ENCODE peak calls at places on chromosomes 16 and 17, in ten cellular contexts. One of them, this sample, is unnamed.

GRCh38 chr17:80872999-80873951 is 118.4 kb upstream of the CHMP6 start:
- DNase-seq in ovary: no peak
- DNase-seq in activated CD8-positive, alpha-beta memory T cell treated with anti-CD3 and anti-CD28 coated beads for 48 hours: no peak
- DNase-seq in KG1: no peak
- DNase-seq in dermis microvascular lymphatic vessel endothelial cell: no peak
- DNase-seq in globus pallidus: peak
- DNase-seq in dorsolateral prefrontal cortex: peak
- DNase-seq in C1 segment of cervical spinal cord: no peak
- DNase-seq in posterior cingulate gyrus: no peak
- DNase-seq in activated CD8-positive, alpha-beta T cell treated with anti-CD3 and anti-CD28 coated beads, Interleukin-2, amount 10 ng/mL, durations not matched to agents 7 days and 5 days: no peak
- DNase-seq in this sample: peak

GRCh38 chr17:29740017-29740416 is 117.3 kb upstream of the CORO6 start:
- DNase-seq in ovary: no peak
- DNase-seq in activated CD8-positive, alpha-beta memory T cell treated with anti-CD3 and anti-CD28 coated beads for 48 hours: no peak
- DNase-seq in KG1: no peak
- DNase-seq in dermis microvascular lymphatic vessel endothelial cell: no peak
- DNase-seq in globus pallidus: no peak
- DNase-seq in dorsolateral prefrontal cortex: no peak
- DNase-seq in C1 segment of cervical spinal cord: no peak
- DNase-seq in posterior cingulate gyrus: no peak
- DNase-seq in activated CD8-positive, alpha-beta T cell treated with anti-CD3 and anti-CD28 coated beads, Interleukin-2, amount 10 ng/mL, durations not matched to agents 7 days and 5 days: no peak
- DNase-seq in this sample: no peak

GRCh38 chr17:43917348-43918025 is 10.2 kb upstream of the MPP2 start:
- DNase-seq in ovary: no peak
- DNase-seq in activated CD8-positive, alpha-beta memory T cell treated with anti-CD3 and anti-CD28 coated beads for 48 hours: no peak
- DNase-seq in KG1: no peak
- DNase-seq in dermis microvascular lymphatic vessel endothelial cell: no peak
- DNase-seq in globus pallidus: peak
- DNase-seq in dorsolateral prefrontal cortex: peak
- DNase-seq in C1 segment of cervical spinal cord: no peak
- DNase-seq in posterior cingulate gyrus: peak
- DNase-seq in activated CD8-positive, alpha-beta T cell treated with anti-CD3 and anti-CD28 coated beads, Interleukin-2, amount 10 ng/mL, durations not matched to agents 7 days and 5 days: peak
- DNase-seq in this sample: no peak

GRCh38 chr17:63431618-63431938 is 14.5 kb downstream of the CYB561 start:
- DNase-seq in ovary: no peak
- DNase-seq in activated CD8-positive, alpha-beta memory T cell treated with anti-CD3 and anti-CD28 coated beads for 48 hours: no peak
- DNase-seq in KG1: no peak
- DNase-seq in dermis microvascular lymphatic vessel endothelial cell: no peak
- DNase-seq in globus pallidus: no peak
- DNase-seq in dorsolateral prefrontal cortex: no peak
- DNase-seq in C1 segment of cervical spinal cord: no peak
- DNase-seq in posterior cingulate gyrus: no peak
- DNase-seq in activated CD8-positive, alpha-beta T cell treated with anti-CD3 and anti-CD28 coated beads, Interleukin-2, amount 10 ng/mL, durations not matched to agents 7 days and 5 days: no peak
- DNase-seq in this sample: no peak

GRCh38 chr16:27706803-27707685 is 157.1 kb downstream of the KATNIP start:
- DNase-seq in ovary: no peak
- DNase-seq in activated CD8-positive, alpha-beta memory T cell treated with anti-CD3 and anti-CD28 coated beads for 48 hours: no peak
- DNase-seq in KG1: no peak
- DNase-seq in dermis microvascular lymphatic vessel endothelial cell: no peak
- DNase-seq in globus pallidus: no peak
- DNase-seq in dorsolateral prefrontal cortex: no peak
- DNase-seq in C1 segment of cervical spinal cord: no peak
- DNase-seq in posterior cingulate gyrus: no peak
- DNase-seq in activated CD8-positive, alpha-beta T cell treated with anti-CD3 and anti-CD28 coated beads, Interleukin-2, amount 10 ng/mL, durations not matched to agents 7 days and 5 days: no peak
- DNase-seq in this sample: no peak

GRCh38 chr17:35973333-35974260 is 7.7 kb downstream of the CCL16 start:
- DNase-seq in ovary: no peak
- DNase-seq in activated CD8-positive, alpha-beta memory T cell treated with anti-CD3 and anti-CD28 coated beads for 48 hours: no peak
- DNase-seq in KG1: no peak
- DNase-seq in dermis microvascular lymphatic vessel endothelial cell: no peak
- DNase-seq in globus pallidus: peak
- DNase-seq in dorsolateral prefrontal cortex: no peak
- DNase-seq in C1 segment of cervical spinal cord: no peak
- DNase-seq in posterior cingulate gyrus: no peak
- DNase-seq in activated CD8-positive, alpha-beta T cell treated with anti-CD3 and anti-CD28 coated beads, Interleukin-2, amount 10 ng/mL, durations not matched to agents 7 days and 5 days: no peak
- DNase-seq in this sample: peak

GRCh38 chr17:44602970-44603369 is 45.7 kb downstream of the FZD2 start:
- DNase-seq in ovary: no peak
- DNase-seq in activated CD8-positive, alpha-beta memory T cell treated with anti-CD3 and anti-CD28 coated beads for 48 hours: no peak
- DNase-seq in KG1: no peak
- DNase-seq in dermis microvascular lymphatic vessel endothelial cell: no peak
- DNase-seq in globus pallidus: no peak
- DNase-seq in dorsolateral prefrontal cortex: no peak
- DNase-seq in C1 segment of cervical spinal cord: no peak
- DNase-seq in posterior cingulate gyrus: no peak
- DNase-seq in activated CD8-positive, alpha-beta T cell treated with anti-CD3 and anti-CD28 coated beads, Interleukin-2, amount 10 ng/mL, durations not matched to agents 7 days and 5 days: no peak
- DNase-seq in this sample: no peak

GRCh38 chr16:2769675-2770056 is 7.4 kb downstream of the ELOB start:
- DNase-seq in ovary: no peak
- DNase-seq in activated CD8-positive, alpha-beta memory T cell treated with anti-CD3 and anti-CD28 coated beads for 48 hours: no peak
- DNase-seq in KG1: no peak
- DNase-seq in dermis microvascular lymphatic vessel endothelial cell: no peak
- DNase-seq in globus pallidus: no peak
- DNase-seq in dorsolateral prefrontal cortex: no peak
- DNase-seq in C1 segment of cervical spinal cord: no peak
- DNase-seq in posterior cingulate gyrus: no peak
- DNase-seq in activated CD8-positive, alpha-beta T cell treated with anti-CD3 and anti-CD28 coated beads, Interleukin-2, amount 10 ng/mL, durations not matched to agents 7 days and 5 days: no peak
- DNase-seq in this sample: no peak

GRCh38 chr16:10871157-10871991 is 5.6 kb upstream of the CIITA start:
- DNase-seq in ovary: no peak
- DNase-seq in activated CD8-positive, alpha-beta memory T cell treated with anti-CD3 and anti-CD28 coated beads for 48 hours: peak
- DNase-seq in KG1: peak
- DNase-seq in dermis microvascular lymphatic vessel endothelial cell: no peak
- DNase-seq in globus pallidus: no peak
- DNase-seq in dorsolateral prefrontal cortex: no peak
- DNase-seq in C1 segment of cervical spinal cord: no peak
- DNase-seq in posterior cingulate gyrus: no peak
- DNase-seq in activated CD8-positive, alpha-beta T cell treated with anti-CD3 and anti-CD28 coated beads, Interleukin-2, amount 10 ng/mL, durations not matched to agents 7 days and 5 days: peak
- DNase-seq in this sample: peak

GRCh38 chr17:50596191-50597037 is 35.9 kb downstream of the CACNA1G start:
- DNase-seq in ovary: no peak
- DNase-seq in activated CD8-positive, alpha-beta memory T cell treated with anti-CD3 and anti-CD28 coated beads for 48 hours: no peak
- DNase-seq in KG1: no peak
- DNase-seq in dermis microvascular lymphatic vessel endothelial cell: no peak
- DNase-seq in globus pallidus: no peak
- DNase-seq in dorsolateral prefrontal cortex: no peak
- DNase-seq in C1 segment of cervical spinal cord: no peak
- DNase-seq in posterior cingulate gyrus: no peak
- DNase-seq in activated CD8-positive, alpha-beta T cell treated with anti-CD3 and anti-CD28 coated beads, Interleukin-2, amount 10 ng/mL, durations not matched to agents 7 days and 5 days: no peak
- DNase-seq in this sample: no peak

GRCh38 chr17:71942626-71943025 is 178.2 kb upstream of the SOX9 start:
- DNase-seq in ovary: no peak
- DNase-seq in activated CD8-positive, alpha-beta memory T cell treated with anti-CD3 and anti-CD28 coated beads for 48 hours: no peak
- DNase-seq in KG1: no peak
- DNase-seq in dermis microvascular lymphatic vessel endothelial cell: no peak
- DNase-seq in globus pallidus: peak
- DNase-seq in dorsolateral prefrontal cortex: no peak
- DNase-seq in C1 segment of cervical spinal cord: peak
- DNase-seq in posterior cingulate gyrus: no peak
- DNase-seq in activated CD8-positive, alpha-beta T cell treated with anti-CD3 and anti-CD28 coated beads, Interleukin-2, amount 10 ng/mL, durations not matched to agents 7 days and 5 days: no peak
- DNase-seq in this sample: no peak

GRCh38 chr17:42577140-42577531 is 393 bp downstream of the PSMC3IP start:
- DNase-seq in ovary: no peak
- DNase-seq in activated CD8-positive, alpha-beta memory T cell treated with anti-CD3 and anti-CD28 coated beads for 48 hours: no peak
- DNase-seq in KG1: no peak
- DNase-seq in dermis microvascular lymphatic vessel endothelial cell: no peak
- DNase-seq in globus pallidus: no peak
- DNase-seq in dorsolateral prefrontal cortex: no peak
- DNase-seq in C1 segment of cervical spinal cord: no peak
- DNase-seq in posterior cingulate gyrus: no peak
- DNase-seq in activated CD8-positive, alpha-beta T cell treated with anti-CD3 and anti-CD28 coated beads, Interleukin-2, amount 10 ng/mL, durations not matched to agents 7 days and 5 days: no peak
- DNase-seq in this sample: peak

GRCh38 chr17:46763416-46763815 is 55.1 kb downstream of the WNT3 start:
- DNase-seq in ovary: no peak
- DNase-seq in activated CD8-positive, alpha-beta memory T cell treated with anti-CD3 and anti-CD28 coated beads for 48 hours: no peak
- DNase-seq in KG1: no peak
- DNase-seq in dermis microvascular lymphatic vessel endothelial cell: no peak
- DNase-seq in globus pallidus: no peak
- DNase-seq in dorsolateral prefrontal cortex: no peak
- DNase-seq in C1 segment of cervical spinal cord: no peak
- DNase-seq in posterior cingulate gyrus: no peak
- DNase-seq in activated CD8-positive, alpha-beta T cell treated with anti-CD3 and anti-CD28 coated beads, Interleukin-2, amount 10 ng/mL, durations not matched to agents 7 days and 5 days: no peak
- DNase-seq in this sample: peak

GRCh38 chr16:77788196-77789084 is at the start of gene VAT1L:
- DNase-seq in ovary: no peak
- DNase-seq in activated CD8-positive, alpha-beta memory T cell treated with anti-CD3 and anti-CD28 coated beads for 48 hours: no peak
- DNase-seq in KG1: no peak
- DNase-seq in dermis microvascular lymphatic vessel endothelial cell: no peak
- DNase-seq in globus pallidus: peak
- DNase-seq in dorsolateral prefrontal cortex: peak
- DNase-seq in C1 segment of cervical spinal cord: peak
- DNase-seq in posterior cingulate gyrus: peak
- DNase-seq in activated CD8-positive, alpha-beta T cell treated with anti-CD3 and anti-CD28 coated beads, Interleukin-2, amount 10 ng/mL, durations not matched to agents 7 days and 5 days: no peak
- DNase-seq in this sample: no peak

GRCh38 chr16:89289428-89290395 is 72.2 kb downstream of the ZNF778 start:
- DNase-seq in ovary: peak
- DNase-seq in activated CD8-positive, alpha-beta memory T cell treated with anti-CD3 and anti-CD28 coated beads for 48 hours: peak
- DNase-seq in KG1: no peak
- DNase-seq in dermis microvascular lymphatic vessel endothelial cell: peak
- DNase-seq in globus pallidus: peak
- DNase-seq in dorsolateral prefrontal cortex: peak
- DNase-seq in C1 segment of cervical spinal cord: peak
- DNase-seq in posterior cingulate gyrus: peak
- DNase-seq in activated CD8-positive, alpha-beta T cell treated with anti-CD3 and anti-CD28 coated beads, Interleukin-2, amount 10 ng/mL, durations not matched to agents 7 days and 5 days: peak
- DNase-seq in this sample: peak

GRCh38 chr17:27323538-27324212 is 29.8 kb downstream of the WSB1 start:
- DNase-seq in ovary: peak
- DNase-seq in activated CD8-positive, alpha-beta memory T cell treated with anti-CD3 and anti-CD28 coated beads for 48 hours: no peak
- DNase-seq in KG1: no peak
- DNase-seq in dermis microvascular lymphatic vessel endothelial cell: peak
- DNase-seq in globus pallidus: no peak
- DNase-seq in dorsolateral prefrontal cortex: no peak
- DNase-seq in C1 segment of cervical spinal cord: no peak
- DNase-seq in posterior cingulate gyrus: no peak
- DNase-seq in activated CD8-positive, alpha-beta T cell treated with anti-CD3 and anti-CD28 coated beads, Interleukin-2, amount 10 ng/mL, durations not matched to agents 7 days and 5 days: peak
- DNase-seq in this sample: peak

GRCh38 chr17:7421186-7421585 is 1.1 kb downstream of the SPEM1 start:
- DNase-seq in ovary: no peak
- DNase-seq in activated CD8-positive, alpha-beta memory T cell treated with anti-CD3 and anti-CD28 coated beads for 48 hours: no peak
- DNase-seq in KG1: no peak
- DNase-seq in dermis microvascular lymphatic vessel endothelial cell: no peak
- DNase-seq in globus pallidus: no peak
- DNase-seq in dorsolateral prefrontal cortex: no peak
- DNase-seq in C1 segment of cervical spinal cord: no peak
- DNase-seq in posterior cingulate gyrus: no peak
- DNase-seq in activated CD8-positive, alpha-beta T cell treated with anti-CD3 and anti-CD28 coated beads, Interleukin-2, amount 10 ng/mL, durations not matched to agents 7 days and 5 days: no peak
- DNase-seq in this sample: no peak

GRCh38 chr16:23635958-23636357 is 5.2 kb downstream of the PALB2 start:
- DNase-seq in ovary: no peak
- DNase-seq in activated CD8-positive, alpha-beta memory T cell treated with anti-CD3 and anti-CD28 coated beads for 48 hours: no peak
- DNase-seq in KG1: no peak
- DNase-seq in dermis microvascular lymphatic vessel endothelial cell: no peak
- DNase-seq in globus pallidus: no peak
- DNase-seq in dorsolateral prefrontal cortex: no peak
- DNase-seq in C1 segment of cervical spinal cord: no peak
- DNase-seq in posterior cingulate gyrus: no peak
- DNase-seq in activated CD8-positive, alpha-beta T cell treated with anti-CD3 and anti-CD28 coated beads, Interleukin-2, amount 10 ng/mL, durations not matched to agents 7 days and 5 days: no peak
- DNase-seq in this sample: no peak

GRCh38 chr17:47704781-47705180 is 10.8 kb downstream of the TBKBP1 start:
- DNase-seq in ovary: no peak
- DNase-seq in activated CD8-positive, alpha-beta memory T cell treated with anti-CD3 and anti-CD28 coated beads for 48 hours: no peak
- DNase-seq in KG1: no peak
- DNase-seq in dermis microvascular lymphatic vessel endothelial cell: no peak
- DNase-seq in globus pallidus: no peak
- DNase-seq in dorsolateral prefrontal cortex: no peak
- DNase-seq in C1 segment of cervical spinal cord: no peak
- DNase-seq in posterior cingulate gyrus: no peak
- DNase-seq in activated CD8-positive, alpha-beta T cell treated with anti-CD3 and anti-CD28 coated beads, Interleukin-2, amount 10 ng/mL, durations not matched to agents 7 days and 5 days: no peak
- DNase-seq in this sample: no peak

GRCh38 chr17:65684631-65685030 is 123.2 kb upstream of the AXIN2 start:
- DNase-seq in ovary: no peak
- DNase-seq in activated CD8-positive, alpha-beta memory T cell treated with anti-CD3 and anti-CD28 coated beads for 48 hours: no peak
- DNase-seq in KG1: no peak
- DNase-seq in dermis microvascular lymphatic vessel endothelial cell: no peak
- DNase-seq in globus pallidus: no peak
- DNase-seq in dorsolateral prefrontal cortex: no peak
- DNase-seq in C1 segment of cervical spinal cord: no peak
- DNase-seq in posterior cingulate gyrus: no peak
- DNase-seq in activated CD8-positive, alpha-beta T cell treated with anti-CD3 and anti-CD28 coated beads, Interleukin-2, amount 10 ng/mL, durations not matched to agents 7 days and 5 days: no peak
- DNase-seq in this sample: peak

GRCh38 chr17:62109378-62109902 is 44.4 kb upstream of the MED13 start:
- DNase-seq in ovary: no peak
- DNase-seq in activated CD8-positive, alpha-beta memory T cell treated with anti-CD3 and anti-CD28 coated beads for 48 hours: peak
- DNase-seq in KG1: peak
- DNase-seq in dermis microvascular lymphatic vessel endothelial cell: no peak
- DNase-seq in globus pallidus: no peak
- DNase-seq in dorsolateral prefrontal cortex: no peak
- DNase-seq in C1 segment of cervical spinal cord: no peak
- DNase-seq in posterior cingulate gyrus: no peak
- DNase-seq in activated CD8-positive, alpha-beta T cell treated with anti-CD3 and anti-CD28 coated beads, Interleukin-2, amount 10 ng/mL, durations not matched to agents 7 days and 5 days: peak
- DNase-seq in this sample: peak

GRCh38 chr16:66576306-66576705 is 3.0 kb upstream of the CMTM2 start:
- DNase-seq in ovary: no peak
- DNase-seq in activated CD8-positive, alpha-beta memory T cell treated with anti-CD3 and anti-CD28 coated beads for 48 hours: no peak
- DNase-seq in KG1: no peak
- DNase-seq in dermis microvascular lymphatic vessel endothelial cell: no peak
- DNase-seq in globus pallidus: no peak
- DNase-seq in dorsolateral prefrontal cortex: no peak
- DNase-seq in C1 segment of cervical spinal cord: no peak
- DNase-seq in posterior cingulate gyrus: no peak
- DNase-seq in activated CD8-positive, alpha-beta T cell treated with anti-CD3 and anti-CD28 coated beads, Interleukin-2, amount 10 ng/mL, durations not matched to agents 7 days and 5 days: no peak
- DNase-seq in this sample: no peak

GRCh38 chr16:66207139-66207863 is 159.2 kb upstream of the CDH5 start:
- DNase-seq in ovary: no peak
- DNase-seq in activated CD8-positive, alpha-beta memory T cell treated with anti-CD3 and anti-CD28 coated beads for 48 hours: no peak
- DNase-seq in KG1: no peak
- DNase-seq in dermis microvascular lymphatic vessel endothelial cell: peak
- DNase-seq in globus pallidus: peak
- DNase-seq in dorsolateral prefrontal cortex: no peak
- DNase-seq in C1 segment of cervical spinal cord: no peak
- DNase-seq in posterior cingulate gyrus: no peak
- DNase-seq in activated CD8-positive, alpha-beta T cell treated with anti-CD3 and anti-CD28 coated beads, Interleukin-2, amount 10 ng/mL, durations not matched to agents 7 days and 5 days: no peak
- DNase-seq in this sample: no peak

GRCh38 chr17:2018716-2019490 is 6.2 kb downstream of the RTN4RL1 start:
- DNase-seq in ovary: no peak
- DNase-seq in activated CD8-positive, alpha-beta memory T cell treated with anti-CD3 and anti-CD28 coated beads for 48 hours: no peak
- DNase-seq in KG1: no peak
- DNase-seq in dermis microvascular lymphatic vessel endothelial cell: no peak
- DNase-seq in globus pallidus: no peak
- DNase-seq in dorsolateral prefrontal cortex: peak
- DNase-seq in C1 segment of cervical spinal cord: no peak
- DNase-seq in posterior cingulate gyrus: no peak
- DNase-seq in activated CD8-positive, alpha-beta T cell treated with anti-CD3 and anti-CD28 coated beads, Interleukin-2, amount 10 ng/mL, durations not matched to agents 7 days and 5 days: no peak
- DNase-seq in this sample: no peak

GRCh38 chr16:74661064-74661463 is 5.6 kb downstream of the RFWD3 start:
- DNase-seq in ovary: no peak
- DNase-seq in activated CD8-positive, alpha-beta memory T cell treated with anti-CD3 and anti-CD28 coated beads for 48 hours: no peak
- DNase-seq in KG1: no peak
- DNase-seq in dermis microvascular lymphatic vessel endothelial cell: no peak
- DNase-seq in globus pallidus: no peak
- DNase-seq in dorsolateral prefrontal cortex: no peak
- DNase-seq in C1 segment of cervical spinal cord: no peak
- DNase-seq in posterior cingulate gyrus: no peak
- DNase-seq in activated CD8-positive, alpha-beta T cell treated with anti-CD3 and anti-CD28 coated beads, Interleukin-2, amount 10 ng/mL, durations not matched to agents 7 days and 5 days: no peak
- DNase-seq in this sample: no peak

GRCh38 chr16:56643833-56644232 is 5.4 kb downstream of the MT1A start:
- DNase-seq in ovary: no peak
- DNase-seq in activated CD8-positive, alpha-beta memory T cell treated with anti-CD3 and anti-CD28 coated beads for 48 hours: no peak
- DNase-seq in KG1: no peak
- DNase-seq in dermis microvascular lymphatic vessel endothelial cell: no peak
- DNase-seq in globus pallidus: no peak
- DNase-seq in dorsolateral prefrontal cortex: no peak
- DNase-seq in C1 segment of cervical spinal cord: no peak
- DNase-seq in posterior cingulate gyrus: no peak
- DNase-seq in activated CD8-positive, alpha-beta T cell treated with anti-CD3 and anti-CD28 coated beads, Interleukin-2, amount 10 ng/mL, durations not matched to agents 7 days and 5 days: no peak
- DNase-seq in this sample: no peak

GRCh38 chr17:49217651-49218413 is 7.3 kb downstream of the ABI3 start:
- DNase-seq in ovary: no peak
- DNase-seq in activated CD8-positive, alpha-beta memory T cell treated with anti-CD3 and anti-CD28 coated beads for 48 hours: no peak
- DNase-seq in KG1: peak
- DNase-seq in dermis microvascular lymphatic vessel endothelial cell: no peak
- DNase-seq in globus pallidus: peak
- DNase-seq in dorsolateral prefrontal cortex: no peak
- DNase-seq in C1 segment of cervical spinal cord: peak
- DNase-seq in posterior cingulate gyrus: no peak
- DNase-seq in activated CD8-positive, alpha-beta T cell treated with anti-CD3 and anti-CD28 coated beads, Interleukin-2, amount 10 ng/mL, durations not matched to agents 7 days and 5 days: peak
- DNase-seq in this sample: no peak

GRCh38 chr17:29855686-29856085 is 74.3 kb downstream of the SSH2 start:
- DNase-seq in ovary: no peak
- DNase-seq in activated CD8-positive, alpha-beta memory T cell treated with anti-CD3 and anti-CD28 coated beads for 48 hours: no peak
- DNase-seq in KG1: no peak
- DNase-seq in dermis microvascular lymphatic vessel endothelial cell: no peak
- DNase-seq in globus pallidus: no peak
- DNase-seq in dorsolateral prefrontal cortex: no peak
- DNase-seq in C1 segment of cervical spinal cord: no peak
- DNase-seq in posterior cingulate gyrus: no peak
- DNase-seq in activated CD8-positive, alpha-beta T cell treated with anti-CD3 and anti-CD28 coated beads, Interleukin-2, amount 10 ng/mL, durations not matched to agents 7 days and 5 days: no peak
- DNase-seq in this sample: no peak